ENCODE peak calls at places on chromosome 3, in eight cellular contexts. A is CD4-positive, alpha-beta T cell; H is thoracic aorta; B is gastrocnemius medialis; P is fibroblast of lung; K is upper lobe of right lung; C is sigmoid colon; Z is CD4-positive, CD25-positive, alpha-beta regulatory T cell. J is an unnamed sample. For H3K9me3, the result is how much of the 10 kb centered on the place peaks cover.

GRCh38 chr3:169350228-169350627 is 313.3 kb downstream of the MECOM start:
- DNase-seq in Z (no peak), A (no peak), P (no peak), C (no peak), H (no peak), B (no peak), K (no peak), J (no peak)

GRCh38 chr3:132867956-132868355 is 145.7 kb upstream of the NPHP3 start:
- DNase-seq in A (no peak), B (no peak), P (peak), H (no peak), Z (no peak), C (no peak), K (no peak), J (no peak)

GRCh38 chr3:56904526-56905245 is 102.9 kb upstream of the ARHGEF3 start:
- DNase-seq in P (peak), H (no peak), C (no peak), K (no peak), B (no peak), Z (no peak), A (no peak), J (no peak)

GRCh38 chr3:46406786-46407611 is at the start of the genes CCR5AS and CCRL2:
- DNase-seq in A (peak), Z (peak), C (peak), K (peak), H (no peak), B (peak), P (peak), J (no peak)

GRCh38 chr3:110814170-110815007 is 257.2 kb upstream of the NECTIN3 start:
- DNase-seq in B (no peak), C (no peak), H (no peak), K (no peak), Z (peak), A (no peak), P (peak), J (no peak)

GRCh38 chr3:49899815-49900214 is 3.9 kb downstream of the MST1R start:
- DNase-seq in B (no peak), Z (peak), H (no peak), K (no peak), P (peak), A (no peak), C (no peak), J (peak)

GRCh38 chr3:169659858-169660614 is 3.5 kb downstream of the MECOM start:
- DNase-seq in Z (no peak), K (no peak), P (no peak), H (no peak), A (no peak), C (no peak), B (no peak), J (no peak)

GRCh38 chr3:52509753-52510328 is 14.7 kb downstream of the STAB1 start:
- DNase-seq in Z (no peak), P (no peak), B (no peak), C (no peak), H (no peak), A (no peak), K (no peak), J (peak)

GRCh38 chr3:115713247-115713646 is 89.9 kb downstream of the GAP43 start:
- DNase-seq in B (no peak), K (peak), C (no peak), A (no peak), P (no peak), H (no peak), Z (no peak), J (no peak)

GRCh38 chr3:102017784-102018183 is 168.5 kb downstream of the NFKBIZ start:
- DNase-seq in B (no peak), C (no peak), P (no peak), K (no peak), A (no peak), Z (no peak), H (no peak), J (no peak)

GRCh38 chr3:58251653-58252052 is 14.1 kb downstream of the ABHD6 start:
- DNase-seq in P (no peak), K (no peak), C (no peak), A (no peak), H (no peak), Z (no peak), B (no peak), J (no peak)

GRCh38 chr3:156131241-156131640 is 10.9 kb downstream of the KCNAB1 start:
- DNase-seq in P (no peak), Z (no peak), H (no peak), B (no peak), A (no peak), C (no peak), K (no peak), J (no peak)

GRCh38 chr3:105040026-105040622 is 326.6 kb upstream of the ALCAM start:
- DNase-seq in P (peak), B (no peak), A (no peak), K (no peak), Z (no peak), H (no peak), C (no peak), J (no peak)

GRCh38 chr3:46512191-46512590 is 14.4 kb downstream of the RTP3 start:
- DNase-seq in K (no peak), C (no peak), B (no peak), Z (no peak), P (no peak), A (no peak), H (no peak), J (no peak)

GRCh38 chr3:58609990-58610389 is 32.8 kb upstream of the FAM107A start:
- DNase-seq in H (no peak), C (no peak), A (no peak), Z (peak), P (no peak), B (no peak), K (no peak), J (no peak)

GRCh38 chr3:58230876-58231552 is 6.6 kb upstream of the ABHD6 start:
- DNase-seq in A (no peak), K (no peak), B (no peak), H (no peak), C (no peak), P (no peak), Z (no peak), J (no peak)

GRCh38 chr3:9969632-9970019 is 17.0 kb downstream of the EMC3 start:
- DNase-seq in P (no peak), Z (no peak), H (no peak), K (no peak), B (no peak), C (no peak), A (no peak), J (no peak)

GRCh38 chr3:6867269-6867668 is 6.4 kb downstream of the GRM7 start:
- DNase-seq in Z (no peak), P (no peak), H (no peak), B (no peak), C (no peak), A (no peak), K (no peak), J (no peak)

GRCh38 chr3:123050666-123051065 is 16.2 kb upstream of the PDIA5 start:
- DNase-seq in H (no peak), K (no peak), A (no peak), C (no peak), B (no peak), P (no peak), Z (no peak), J (no peak)

DNA sequence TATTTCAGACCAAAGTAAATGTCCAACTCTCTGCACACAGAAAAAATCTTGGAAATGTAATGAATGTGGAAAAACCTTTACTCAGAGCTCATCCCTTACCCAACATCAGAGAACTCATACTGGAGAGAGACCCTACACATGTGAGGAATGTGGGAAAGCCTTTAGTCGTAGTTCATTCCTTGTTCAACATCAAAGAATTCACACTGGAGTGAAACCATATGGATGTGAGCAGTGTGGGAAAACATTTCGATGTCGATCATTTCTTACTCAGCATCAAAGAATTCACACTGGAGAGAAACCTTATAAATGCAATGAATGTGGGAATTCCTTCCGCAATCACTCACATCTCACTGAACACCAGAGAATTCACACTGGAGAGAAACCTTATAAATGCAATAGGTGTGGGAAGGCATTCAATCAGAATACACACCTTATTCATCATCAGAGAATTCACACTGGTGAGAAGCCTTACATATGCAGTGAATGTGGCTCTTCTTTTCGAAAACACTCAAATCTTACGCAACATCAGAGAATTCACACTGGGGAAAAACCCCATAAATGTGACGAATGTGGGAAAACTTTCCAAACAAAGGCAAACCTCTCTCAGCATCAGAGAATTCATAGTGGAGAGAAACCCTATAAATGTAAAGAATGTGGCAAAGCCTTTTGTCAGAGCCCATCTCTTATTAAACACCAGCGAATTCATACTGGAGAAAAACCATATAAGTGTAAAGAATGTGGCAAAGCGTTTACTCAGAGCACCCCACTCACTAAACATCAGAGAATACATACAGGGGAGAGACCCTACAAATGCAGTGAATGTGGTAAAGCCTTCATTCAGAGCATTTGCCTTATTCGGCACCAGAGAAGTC is 8.0 kb upstream of the ZNF501 start:
- DNase-seq in Z (no peak), H (no peak), P (peak), B (no peak), C (no peak), A (no peak), K (no peak), J (no peak)
- H3K9me3 ChIP-seq in Z (half or more), H (half or more), P (under half), B (under half), C (half or more), A (half or more), K (half or more), J (under half)

GRCh38 chr3:94862703-94863102 is 799.8 kb downstream of the NSUN3 start:
- DNase-seq in B (no peak), H (no peak), C (no peak), Z (no peak), A (no peak), P (no peak), K (no peak), J (peak)
- H3K9me3 ChIP-seq in B (under half), H (under half), C (under half), Z (under half), A (under half), P (under half), K (under half), J (under half)

DNA sequence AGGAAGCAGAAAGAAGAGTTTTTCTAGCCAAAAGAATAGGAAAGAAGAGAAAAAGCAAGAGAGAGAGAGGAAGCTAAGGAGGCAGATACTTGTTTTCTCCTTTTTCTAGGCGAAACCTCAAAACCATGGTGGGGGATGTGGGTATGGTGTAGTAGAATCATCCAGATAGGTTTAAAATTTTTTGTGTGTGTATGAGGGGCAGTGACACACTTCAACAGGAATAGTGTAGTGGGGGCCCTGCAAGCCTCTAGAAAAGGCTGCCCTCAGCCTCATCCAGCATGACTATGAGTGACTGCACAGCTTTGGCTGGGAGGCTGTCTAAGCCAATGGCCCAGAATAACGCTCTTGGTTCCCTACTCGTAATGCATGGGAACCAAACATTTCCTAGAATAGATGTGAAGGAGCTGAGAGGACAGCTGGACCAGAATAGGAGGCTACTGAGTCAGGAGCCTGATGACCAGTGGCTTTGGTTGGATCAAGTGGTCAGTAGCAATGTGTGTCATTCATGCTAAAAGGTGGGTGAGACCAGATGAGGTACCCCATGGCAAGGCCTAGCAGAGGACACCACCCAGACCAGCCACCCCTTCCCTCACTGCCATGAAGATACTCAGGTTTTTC is 24.4 kb downstream of the MOBP start:
- DNase-seq in Z (no peak), B (no peak), H (no peak), C (no peak), P (no peak), A (no peak), K (no peak), J (no peak)
- H3K9me3 ChIP-seq in Z (under half), B (under half), H (under half), C (under half), P (under half), A (under half), K (under half), J (under half)

DNA sequence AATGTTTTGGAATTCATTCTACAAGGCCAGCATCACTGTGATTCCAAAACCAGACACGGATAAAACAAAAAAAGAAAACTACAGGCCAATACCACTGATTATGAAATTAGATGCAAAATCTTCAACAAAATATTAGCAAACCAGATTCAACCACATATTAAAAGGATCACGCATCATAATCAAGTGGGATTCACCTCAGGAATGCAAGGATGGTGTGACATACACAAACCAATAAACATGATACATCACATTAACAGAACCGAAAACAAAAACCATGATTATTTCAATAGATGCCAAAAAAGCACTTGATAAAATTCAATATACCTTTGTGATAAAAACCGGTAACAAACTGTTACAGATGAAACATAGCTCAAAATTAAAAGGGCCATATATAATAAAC is 48.9 kb downstream of the DLG1 start:
- DNase-seq in H (no peak), B (no peak), P (no peak), Z (no peak), C (no peak), K (no peak), A (no peak), J (peak)
- H3K9me3 ChIP-seq in H (under half), B (under half), P (under half), Z (under half), C (under half), K (under half), A (under half), J (under half)

GRCh38 chr3:35042210-35042960 is 596.9 kb upstream of the ARPP21 start:
- DNase-seq in K (no peak), H (no peak), Z (no peak), A (no peak), B (no peak), C (no peak), P (no peak), J (no peak)
- H3K9me3 ChIP-seq in K (under half), H (under half), Z (under half), A (under half), B (under half), C (under half), P (under half), J (under half)

GRCh38 chr3:59818-60217 is 136.7 kb upstream of the CHL1 start:
- DNase-seq in H (no peak), A (no peak), B (no peak), Z (no peak), K (no peak), C (no peak), P (no peak), J (no peak)
- H3K9me3 ChIP-seq in H (under half), A (under half), B (under half), Z (under half), K (under half), C (under half), P (under half), J (under half)

GRCh38 chr3:13902648-13903238 is 22.9 kb upstream of the WNT7A start:
- DNase-seq in A (no peak), C (no peak), H (no peak), Z (no peak), K (no peak), B (no peak), P (no peak), J (no peak)
- H3K9me3 ChIP-seq in A (half or more), C (under half), H (half or more), Z (half or more), K (under half), B (under half), P (under half), J (under half)

DNA sequence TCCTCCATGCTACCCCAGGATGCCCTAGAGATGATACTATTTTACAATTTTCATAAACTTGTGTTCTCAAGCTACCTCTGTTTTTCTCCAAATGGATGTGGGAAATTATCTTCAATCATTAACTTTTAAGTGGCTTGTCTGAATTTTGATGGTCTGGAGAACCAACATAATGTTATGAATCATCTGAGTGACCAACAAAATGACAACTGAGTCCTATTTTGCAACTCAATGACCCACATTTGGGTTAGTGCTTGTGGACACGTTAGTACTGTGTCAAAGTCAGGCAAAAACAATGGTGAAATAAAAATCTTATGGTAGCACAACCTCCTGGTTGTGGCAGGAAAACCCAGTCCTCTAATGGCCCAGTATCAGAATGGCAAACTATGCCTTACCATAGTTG is 352.4 kb upstream of the ZNF385D start:
- DNase-seq in K (no peak), C (no peak), A (no peak), B (no peak), P (no peak), Z (no peak), H (no peak), J (no peak)
- H3K9me3 ChIP-seq in K (under half), C (under half), A (under half), B (under half), P (under half), Z (under half), H (under half), J (under half)

J was measured in OCI-LY7.